ENCODE peak calls at places on chromosomes 6 and 20, in five cellular contexts. O is MM.1S, X is GM23248, I is K562, P is endothelial cell of umbilical vein. T is an unnamed sample.

GRCh38 chr6:5923840-5924239 is 82.9 kb downstream of the NRN1 start:
- DNase-seq in O (no peak), X (no peak), I (no peak), P (no peak), T (no peak)

GRCh38 chr6:57193177-57193576 is 21.1 kb downstream of the BAG2 start:
- DNase-seq in O (no peak), X (peak; percentile 36), I (no peak), P (no peak), T (no peak)

GRCh38 chr6:33989016-33989854 is 156.7 kb downstream of the GRM4 start:
- DNase-seq in O (no peak), X (no peak), I (no peak), P (no peak), T (no peak)

GRCh38 chr6:155389130-155389529 is 66.5 kb downstream of the NOX3 start:
- DNase-seq in O (no peak), X (peak; percentile 19), I (no peak), P (no peak), T (no peak)

GRCh38 chr6:131831392-131831791 is 23.6 kb downstream of the ENPP1 start:
- DNase-seq in O (no peak), X (peak; percentile 39), I (no peak), P (peak; percentile 46), T (no peak)

GRCh38 chr6:3449750-3450305 is 7.0 kb downstream of the SLC22A23 start:
- DNase-seq in O (peak; percentile 26), X (no peak), I (no peak), P (no peak), T (no peak)

GRCh38 chr20:58310291-58310782 is 822 bp downstream of the RAB22A start:
- DNase-seq in O (peak; percentile 17), X (peak; percentile 61), I (peak; percentile 27), P (peak; percentile 57), T (peak; percentile 8)

GRCh38 chr6:159788276-159788675 is 1.1 kb downstream of the TCP1 start:
- DNase-seq in O (peak; percentile 21), X (peak; percentile 16), I (no peak), P (no peak), T (no peak)

DNA sequence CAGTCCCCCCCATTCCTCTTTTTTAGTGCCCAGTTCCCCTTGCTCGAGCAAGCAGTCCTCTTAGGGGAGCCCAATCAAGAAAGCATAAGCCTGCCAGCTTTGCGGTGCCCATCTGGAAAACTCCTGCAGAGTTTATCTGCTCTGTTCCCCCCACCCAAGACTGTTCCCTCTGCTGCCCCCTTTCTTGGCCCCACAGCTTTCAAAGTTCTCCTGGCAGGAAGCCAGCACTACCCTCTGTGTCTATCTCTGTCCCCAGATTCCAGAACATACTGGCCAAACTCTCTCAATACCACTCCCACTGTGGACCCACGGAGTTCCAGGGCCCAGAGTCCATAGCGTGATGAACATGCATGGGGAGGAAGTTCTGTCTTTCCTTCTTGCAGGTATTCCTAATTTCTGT is 55.4 kb downstream of the CRYBG1 start:
- DNase-seq in O (no peak), X (no peak), I (no peak), P (no peak), T (no peak)
- H3K4me3 ChIP-seq in O (no peak overlapping the region), X (no peak overlapping the region), I (no peak overlapping the region), P (no peak overlapping the region), T (no peak overlapping the region)

DNA sequence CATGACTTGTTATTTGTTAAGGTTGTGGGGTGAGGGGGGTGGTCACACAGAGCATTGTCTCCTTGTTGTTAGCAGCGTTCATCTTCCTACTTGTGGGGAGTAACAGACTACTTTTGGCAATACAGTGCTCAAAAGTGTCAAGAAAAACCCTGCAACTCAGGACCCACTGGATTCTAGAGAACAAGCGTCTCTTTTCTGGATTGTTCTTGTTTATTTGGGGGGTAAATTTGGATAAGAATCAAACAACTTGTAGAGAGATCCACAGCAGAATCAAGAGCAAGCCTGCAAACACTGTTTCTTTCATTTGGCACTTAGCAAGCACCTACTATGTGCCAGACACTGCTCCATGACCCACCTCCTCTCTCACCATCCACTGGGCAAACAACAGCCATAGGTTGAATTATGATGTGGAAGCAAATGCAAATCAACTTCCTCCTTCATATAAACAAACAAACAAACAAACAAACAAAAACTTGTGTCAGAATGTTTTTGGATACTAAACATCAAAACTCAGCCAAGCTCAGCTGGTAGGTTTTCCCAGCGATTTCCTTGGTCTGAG is 4.0 kb upstream of the NR2E1 start:
- DNase-seq in O (no peak), X (no peak), I (no peak), P (no peak), T (no peak)
- TF ChIP-seq EZH2 in O (no peak), X (no peak), I (no peak), P (no peak), T (peak; percentile 68)

DNA sequence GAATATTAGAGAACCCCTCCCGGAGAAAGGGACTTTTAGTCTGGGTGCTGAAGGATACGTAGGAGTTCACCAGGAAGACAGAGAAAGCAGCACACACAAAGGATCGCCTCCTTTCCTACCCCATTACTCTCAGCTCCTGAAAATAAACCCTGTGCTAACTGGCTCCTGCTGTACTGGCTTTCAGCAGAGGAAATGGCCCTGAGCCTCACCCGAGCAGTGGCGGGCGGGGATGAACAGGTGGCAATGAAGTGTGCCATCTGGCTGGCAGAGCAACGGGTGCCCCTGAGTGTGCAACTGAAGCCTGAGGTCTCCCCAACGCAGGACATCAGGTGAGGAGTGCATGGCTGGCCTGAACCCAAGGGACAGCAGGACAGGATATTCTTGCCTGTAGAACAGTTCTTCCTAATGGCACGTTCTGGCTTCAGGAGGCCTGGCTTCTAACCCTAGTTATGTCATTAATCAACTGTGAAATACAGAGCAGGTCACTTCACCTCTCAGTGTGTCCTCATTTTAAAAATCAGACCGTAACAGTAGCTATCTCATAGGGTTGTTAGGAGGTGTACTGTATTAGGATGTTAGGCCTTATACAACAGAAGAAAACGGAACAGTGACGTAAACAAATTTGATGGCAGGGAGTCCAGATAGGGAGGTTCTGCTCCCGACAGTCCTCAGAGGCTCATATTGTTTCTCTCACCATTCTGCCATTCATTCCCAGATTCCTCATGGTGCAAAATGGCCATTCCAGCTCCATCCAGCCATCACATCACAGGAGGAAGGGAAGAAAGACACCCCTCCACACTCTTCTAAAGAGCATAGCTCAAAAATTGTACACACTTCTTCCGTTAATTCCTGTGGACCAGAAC is 1.8 kb downstream of the RBCK1 start:
- DNase-seq in O (no peak), X (no peak), I (no peak), P (no peak), T (no peak)
- H3K4me3 ChIP-seq in O (no peak overlapping the region), X (peak overlapping the region; percentile 100), I (peak overlapping the region; percentile 98), P (no peak overlapping the region), T (peak overlapping the region; percentile 97)

GRCh38 chr6:137387365-137387764 is 106.8 kb downstream of the OLIG3 start:
- DNase-seq in O (no peak), X (no peak), I (no peak), P (no peak), T (peak; percentile 22)
- TF ChIP-seq EZH2 in O (no peak), X (no peak), I (no peak), P (no peak), T (no peak)

GRCh38 chr6:101400341-101400740 is 6.8 kb downstream of the GRIK2 start:
- DNase-seq in O (no peak), X (no peak), I (no peak), P (no peak), T (no peak)
- H3K4me3 ChIP-seq in O (no peak overlapping the region), X (no peak overlapping the region), I (no peak overlapping the region), P (no peak overlapping the region), T (peak overlapping the region; percentile 50)

GRCh38 chr20:64048402-64049044 is 916 bp downstream of the SOX18 start:
- DNase-seq in O (no peak), X (no peak), I (no peak), P (no peak), T (peak; percentile 58)

GRCh38 chr20:64047046-64047389 is 2.4 kb downstream of the SOX18 start:
- DNase-seq in O (no peak), X (no peak), I (no peak), P (peak; percentile 28), T (no peak)

GRCh38 chr20:64049887-64050260 is 435 bp upstream of the SOX18 start:
- DNase-seq in O (no peak), X (no peak), I (peak; percentile 77), P (peak; percentile 49), T (no peak)

GRCh38 chr20:64049060-64049886 is at the start of gene SOX18:
- DNase-seq in O (no peak), X (peak; percentile 66), I (peak; percentile 73), P (peak; percentile 48), T (peak; percentile 76)

GRCh38 chr20:64047968-64048401 is 1.5 kb downstream of the SOX18 start:
- DNase-seq in O (no peak), X (no peak), I (no peak), P (peak; percentile 21), T (peak; percentile 66)
- TF ChIP-seq EZH2 in O (no peak), X (no peak), I (no peak), P (no peak), T (peak; percentile 85)

GRCh38 chr6:158225767-158226166 is 57.6 kb downstream of the GTF2H5 start:
- DNase-seq in O (no peak), X (no peak), I (no peak), P (no peak), T (no peak)
- H3K4me3 ChIP-seq in O (no peak overlapping the region), X (no peak overlapping the region), I (no peak overlapping the region), P (no peak overlapping the region), T (no peak overlapping the region)

DNA sequence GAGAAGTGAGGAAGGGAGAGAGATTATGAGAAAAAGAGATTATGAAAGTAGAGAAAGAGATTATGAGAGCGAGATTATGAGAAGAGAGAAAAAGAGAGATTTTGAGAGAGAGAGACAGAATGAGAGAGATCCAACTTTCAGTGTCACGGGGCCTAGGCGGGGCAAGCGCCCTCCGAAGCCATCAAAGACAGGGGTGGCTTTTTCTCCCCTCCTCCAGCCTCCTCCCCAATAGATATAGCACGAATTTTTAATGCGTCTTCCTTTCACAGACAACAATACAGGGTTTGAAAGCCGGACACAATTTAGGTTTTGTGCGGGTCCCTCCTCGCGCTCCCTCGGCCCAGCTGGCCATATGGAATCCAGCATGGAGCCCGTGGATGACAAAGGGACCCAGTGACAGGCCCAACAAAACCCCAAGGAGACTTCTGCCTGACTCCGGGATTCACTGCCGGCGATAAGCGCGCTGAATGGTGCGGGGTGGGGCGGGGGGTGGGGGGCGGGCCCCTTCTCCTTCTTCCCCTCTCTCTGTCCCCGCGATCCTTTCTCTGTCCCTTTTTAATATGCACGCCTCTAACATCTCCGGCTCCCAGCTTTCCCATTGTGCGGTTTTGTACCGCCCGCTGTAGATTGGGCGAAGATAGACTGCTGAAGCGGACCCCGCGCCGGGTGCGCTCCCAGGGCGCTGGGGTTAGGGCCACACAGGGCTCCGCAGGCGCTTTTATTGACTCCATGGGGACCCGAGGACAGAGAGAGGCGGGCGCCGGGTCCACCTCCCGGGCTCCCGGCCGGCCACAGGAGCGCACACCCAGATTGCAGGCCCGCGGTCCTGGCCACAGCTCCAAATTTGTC is 5.4 kb downstream of the NKX2-2 start:
- DNase-seq in O (no peak), X (no peak), I (no peak), P (no peak), T (peak; percentile 43)
- TF ChIP-seq EZH2 in O (no peak), X (peak; percentile 16), I (no peak), P (peak; percentile 56), T (no peak)

GRCh38 chr6:119347466-119348307 is 1.9 kb downstream of the MAN1A1 start:
- DNase-seq in O (peak; percentile 80), X (peak; percentile 61), I (peak; percentile 85), P (no peak), T (peak; percentile 9)

GRCh38 chr6:119348308-119349040 is 1.1 kb downstream of the MAN1A1 start:
- DNase-seq in O (peak; percentile 27), X (peak; percentile 55), I (peak; percentile 39), P (peak; percentile 30), T (peak; percentile 66)

GRCh38 chr6:119345114-119345513 is 4.4 kb downstream of the MAN1A1 start:
- DNase-seq in O (no peak), X (no peak), I (no peak), P (no peak), T (no peak)

GRCh38 chr6:119346914-119347313 is 2.6 kb downstream of the MAN1A1 start:
- DNase-seq in O (no peak), X (peak; percentile 40), I (no peak), P (no peak), T (no peak)

GRCh38 chr6:119346450-119346849 is 3.1 kb downstream of the MAN1A1 start:
- DNase-seq in O (no peak), X (peak; percentile 24), I (peak; percentile 34), P (no peak), T (no peak)
- H3K4me3 ChIP-seq in O (peak overlapping the region; percentile 95), X (peak overlapping the region; percentile 85), I (peak overlapping the region; percentile 77), P (no peak overlapping the region), T (no peak overlapping the region)

T was measured in GM23338.